ENCODE peak calls at places on chromosomes 6 and 20, in five cellular contexts. One of them, this sample, is unnamed.

GRCh38 chr20:16292227-16292626 is 281.0 kb downstream of the KIF16B start:
- DNase-seq in GM12865: no peak
- DNase-seq in left ventricle myocardium inferior: no peak
- DNase-seq in foreskin fibroblast: peak
- DNase-seq in colonic mucosa: no peak
- DNase-seq in this sample: no peak

GRCh38 chr6:11754625-11755289 is 23.8 kb downstream of the ADTRP start:
- DNase-seq in colonic mucosa: no peak
- DNase-seq in foreskin fibroblast: peak
- DNase-seq in GM12865: no peak
- DNase-seq in left ventricle myocardium inferior: no peak
- DNase-seq in this sample: no peak

GRCh38 chr6:157967486-157967885 is 14.2 kb upstream of the SYNJ2 start:
- DNase-seq in foreskin fibroblast: no peak
- DNase-seq in colonic mucosa: no peak
- DNase-seq in left ventricle myocardium inferior: no peak
- DNase-seq in GM12865: no peak
- DNase-seq in this sample: no peak

GRCh38 chr6:155125916-155126315 is 130.8 kb downstream of the TIAM2 start:
- DNase-seq in GM12865: no peak
- DNase-seq in left ventricle myocardium inferior: no peak
- DNase-seq in colonic mucosa: no peak
- DNase-seq in foreskin fibroblast: peak
- DNase-seq in this sample: no peak

GRCh38 chr20:62860391-62860923 is 1.2 kb downstream of the TCFL5 start:
- DNase-seq in foreskin fibroblast: peak
- DNase-seq in colonic mucosa: no peak
- DNase-seq in GM12865: no peak
- DNase-seq in left ventricle myocardium inferior: no peak
- DNase-seq in this sample: no peak

GRCh38 chr20:1950836-1951235 is 43.0 kb downstream of the PDYN start:
- DNase-seq in colonic mucosa: no peak
- DNase-seq in foreskin fibroblast: no peak
- DNase-seq in GM12865: no peak
- DNase-seq in left ventricle myocardium inferior: no peak
- DNase-seq in this sample: no peak

GRCh38 chr6:26234421-26235239 is 130.4 kb upstream of the BTN3A2 start:
- DNase-seq in GM12865: peak
- DNase-seq in colonic mucosa: peak
- DNase-seq in foreskin fibroblast: peak
- DNase-seq in left ventricle myocardium inferior: no peak
- DNase-seq in this sample: peak

GRCh38 chr20:59777321-59777705 is 156.1 kb downstream of the SYCP2 start:
- DNase-seq in colonic mucosa: peak
- DNase-seq in foreskin fibroblast: no peak
- DNase-seq in GM12865: no peak
- DNase-seq in left ventricle myocardium inferior: no peak
- DNase-seq in this sample: no peak

GRCh38 chr6:167115054-167115453 is 7.8 kb upstream of the CCR6 start:
- DNase-seq in left ventricle myocardium inferior: no peak
- DNase-seq in foreskin fibroblast: no peak
- DNase-seq in colonic mucosa: no peak
- DNase-seq in GM12865: no peak
- DNase-seq in this sample: peak

GRCh38 chr6:45423111-45423900 is 45.6 kb upstream of the SUPT3H start:
- DNase-seq in left ventricle myocardium inferior: peak
- DNase-seq in colonic mucosa: no peak
- DNase-seq in GM12865: no peak
- DNase-seq in foreskin fibroblast: peak
- DNase-seq in this sample: peak

GRCh38 chr6:6725120-6725833 is 136.8 kb downstream of the LY86 start:
- DNase-seq in GM12865: no peak
- DNase-seq in colonic mucosa: no peak
- DNase-seq in foreskin fibroblast: no peak
- DNase-seq in left ventricle myocardium inferior: no peak
- DNase-seq in this sample: no peak

GRCh38 chr6:18142591-18142861 is 12.4 kb downstream of the TPMT start:
- DNase-seq in colonic mucosa: no peak
- DNase-seq in left ventricle myocardium inferior: no peak
- DNase-seq in foreskin fibroblast: no peak
- DNase-seq in GM12865: no peak
- DNase-seq in this sample: no peak

GRCh38 chr6:18141805-18142590 is 12.9 kb downstream of the TPMT start:
- DNase-seq in left ventricle myocardium inferior: no peak
- DNase-seq in colonic mucosa: peak
- DNase-seq in GM12865: peak
- DNase-seq in foreskin fibroblast: no peak
- DNase-seq in this sample: no peak

GRCh38 chr6:18136260-18136659 is 13.8 kb upstream of the NHLRC1 start:
- DNase-seq in colonic mucosa: no peak
- DNase-seq in foreskin fibroblast: no peak
- DNase-seq in GM12865: no peak
- DNase-seq in left ventricle myocardium inferior: no peak
- DNase-seq in this sample: no peak

GRCh38 chr6:18139935-18140621 is 14.8 kb downstream of the TPMT start:
- DNase-seq in foreskin fibroblast: no peak
- DNase-seq in colonic mucosa: peak
- DNase-seq in left ventricle myocardium inferior: no peak
- DNase-seq in GM12865: no peak
- DNase-seq in this sample: no peak

DNA sequence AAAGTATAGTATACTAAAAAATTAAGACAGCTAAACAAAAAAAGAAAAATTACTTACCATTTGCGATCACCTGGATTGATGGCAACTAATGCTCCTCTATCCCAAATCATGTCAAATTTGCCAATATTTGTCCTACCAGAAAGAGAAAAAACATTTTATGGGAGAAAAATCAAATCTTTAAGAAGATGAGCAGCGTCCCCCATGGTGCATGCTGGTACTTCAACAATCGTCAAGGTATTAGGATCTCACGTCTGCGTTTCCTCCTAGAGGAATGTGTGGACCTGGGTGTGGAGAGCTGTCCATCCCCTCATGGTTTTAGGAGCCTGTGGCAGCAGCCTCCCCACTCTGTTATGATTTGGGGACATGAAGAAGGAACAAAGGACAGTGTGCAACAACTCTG is 16.0 kb downstream of the TPMT start:
- DNase-seq in left ventricle myocardium inferior: no peak
- DNase-seq in colonic mucosa: no peak
- DNase-seq in GM12865: no peak
- DNase-seq in foreskin fibroblast: no peak
- DNase-seq in this sample: no peak
- TF ChIP-seq CTCF in left ventricle myocardium inferior: no peak
- TF ChIP-seq CTCF in colonic mucosa: no peak
- TF ChIP-seq CTCF in GM12865: no peak
- TF ChIP-seq CTCF in foreskin fibroblast: no peak
- TF ChIP-seq CTCF in this sample: no peak

DNA sequence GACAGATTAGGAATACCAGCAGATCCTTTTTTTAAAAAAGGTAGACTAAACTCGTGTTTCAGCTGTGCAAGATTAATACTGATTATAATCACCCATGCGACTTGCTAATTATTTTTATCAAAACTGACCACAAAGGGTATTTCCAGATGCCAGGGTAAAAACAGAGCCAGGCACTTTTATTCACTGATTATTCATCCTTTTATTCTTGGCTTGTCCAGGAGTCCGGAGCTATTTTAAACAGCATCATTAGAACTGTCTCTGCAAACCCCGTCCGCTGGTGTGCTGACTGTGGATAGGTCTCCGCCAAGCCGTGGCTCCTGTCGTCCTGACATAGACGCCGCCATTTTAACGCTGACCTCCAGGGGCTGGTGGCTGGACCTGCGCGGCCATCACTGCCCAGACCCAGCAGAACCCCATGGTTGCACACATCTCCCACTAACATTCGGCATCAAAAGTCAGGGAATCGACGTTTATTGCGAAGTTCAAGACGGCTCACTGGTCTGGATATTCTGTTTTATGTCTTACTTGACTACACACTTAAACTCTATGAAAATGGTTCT is 364.8 kb downstream of the THBS2 start:
- DNase-seq in foreskin fibroblast: no peak
- DNase-seq in left ventricle myocardium inferior: no peak
- DNase-seq in GM12865: no peak
- DNase-seq in colonic mucosa: no peak
- DNase-seq in this sample: no peak
- TF ChIP-seq CTCF in foreskin fibroblast: no peak
- TF ChIP-seq CTCF in left ventricle myocardium inferior: no peak
- TF ChIP-seq CTCF in GM12865: no peak
- TF ChIP-seq CTCF in colonic mucosa: no peak
- TF ChIP-seq CTCF in this sample: no peak

DNA sequence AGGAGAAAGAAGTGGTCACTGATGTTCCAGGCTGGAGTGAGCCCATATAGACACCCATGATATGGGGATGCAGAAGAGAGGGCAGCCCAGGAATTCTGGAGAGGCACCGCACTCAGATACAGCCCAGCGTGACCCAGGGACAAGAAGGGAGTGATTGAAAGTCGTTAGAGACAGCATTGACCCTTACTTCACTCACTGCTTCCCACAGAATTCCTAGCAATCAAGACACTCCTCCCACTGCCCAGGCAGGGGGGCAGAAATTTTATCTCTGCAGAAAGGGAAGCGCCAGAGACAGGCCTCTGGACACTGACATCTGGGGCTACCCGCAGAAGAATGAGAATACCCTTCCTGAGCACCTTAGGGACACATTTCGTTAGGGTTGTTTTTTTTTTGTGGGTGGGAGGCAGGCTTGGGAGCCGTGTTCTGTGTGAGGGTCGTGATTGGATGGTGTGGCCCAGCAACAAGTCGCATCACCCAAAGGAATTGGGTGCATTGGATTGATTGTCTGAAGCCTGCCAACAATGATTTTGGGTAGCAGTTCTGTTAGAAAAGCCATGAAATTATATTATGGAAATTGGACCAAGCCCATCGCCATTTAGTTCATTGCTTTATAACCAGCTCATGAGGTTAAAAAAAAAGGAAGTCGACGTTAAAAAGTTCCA is 45.9 kb upstream of the MAP3K4 start:
- DNase-seq in colonic mucosa: no peak
- DNase-seq in left ventricle myocardium inferior: no peak
- DNase-seq in foreskin fibroblast: no peak
- DNase-seq in GM12865: no peak
- DNase-seq in this sample: no peak
- TF ChIP-seq CTCF in colonic mucosa: no peak
- TF ChIP-seq CTCF in left ventricle myocardium inferior: no peak
- TF ChIP-seq CTCF in foreskin fibroblast: no peak
- TF ChIP-seq CTCF in GM12865: no peak
- TF ChIP-seq CTCF in this sample: no peak

DNA sequence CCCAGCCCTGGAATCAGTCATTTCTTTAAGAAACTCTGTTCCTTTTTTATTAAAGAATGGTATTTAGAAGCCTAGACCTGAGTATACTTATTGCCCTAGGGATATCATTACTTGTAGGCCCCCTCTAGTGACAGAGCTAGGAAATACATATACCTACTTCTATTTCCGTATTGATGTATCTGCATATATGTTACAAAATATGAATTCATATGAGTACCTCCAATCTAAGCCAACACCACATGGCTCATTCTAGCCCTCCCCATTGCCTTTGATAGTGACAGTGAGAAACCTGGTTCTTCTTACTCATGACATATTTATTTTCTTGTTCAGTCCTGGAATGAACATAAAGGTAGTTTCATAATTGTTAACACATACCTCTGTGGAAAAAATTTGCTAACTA is 137.2 kb downstream of the FARS2 start:
- DNase-seq in GM12865: peak
- DNase-seq in left ventricle myocardium inferior: no peak
- DNase-seq in colonic mucosa: no peak
- DNase-seq in foreskin fibroblast: peak
- DNase-seq in this sample: no peak
- TF ChIP-seq CTCF in GM12865: peak
- TF ChIP-seq CTCF in left ventricle myocardium inferior: peak
- TF ChIP-seq CTCF in colonic mucosa: peak
- TF ChIP-seq CTCF in foreskin fibroblast: peak
- TF ChIP-seq CTCF in this sample: no peak

DNA sequence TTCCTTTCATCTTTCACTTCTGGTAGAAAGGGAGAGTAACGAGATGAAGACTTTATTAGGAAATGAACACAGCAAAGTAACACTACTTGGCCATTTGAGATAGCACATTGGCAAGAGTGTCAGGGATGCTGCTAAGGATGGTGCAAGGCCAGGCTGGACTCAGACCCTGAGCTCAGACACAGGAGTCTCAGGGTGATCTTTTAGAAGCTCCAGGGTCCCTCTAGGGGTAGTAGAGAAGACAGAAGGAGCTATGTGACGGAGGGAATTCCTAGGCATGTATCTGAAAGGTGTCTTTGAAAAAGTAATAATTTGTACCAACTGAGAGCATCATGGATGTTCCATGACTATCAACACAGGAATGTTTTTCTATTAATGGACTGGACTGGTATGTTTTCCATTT is 436.5 kb downstream of the DHX35 start:
- DNase-seq in foreskin fibroblast: no peak
- DNase-seq in GM12865: peak
- DNase-seq in left ventricle myocardium inferior: no peak
- DNase-seq in colonic mucosa: no peak
- DNase-seq in this sample: no peak
- TF ChIP-seq CTCF in foreskin fibroblast: no peak
- TF ChIP-seq CTCF in GM12865: peak
- TF ChIP-seq CTCF in left ventricle myocardium inferior: no peak
- TF ChIP-seq CTCF in colonic mucosa: no peak
- TF ChIP-seq CTCF in this sample: no peak

This sample was measured in activated B cell treated with CpG ODN at 0.5 μM for 24 hours.